ENCODE peak calls at places on chromosomes 6 and 20, in ten cellular contexts. One of them, this sample, is unnamed.

GRCh38 chr6:75208564-75209431 is 2.9 kb upstream of the COL12A1 start:
- DNase-seq in stimulated activated CD4-positive, alpha-beta T cell treated with anti-CD3 and anti-CD28 coated beads, TNF-alpha, amount 100 ng/mL, for 48 hours: peak; percentile 64
- DNase-seq in NCI-H2029 treated with DMSO at 0.1 percent for 48 hours: peak; percentile 30
- DNase-seq in activated T-cell treated with anti-CD3 and anti-CD28 coated beads, Interleukin-2, amount 50 U/mL, for 72 hours: peak; percentile 84
- DNase-seq in GM13976: peak; percentile 66
- DNase-seq in astrocyte of the cerebellum: peak; percentile 66
- DNase-seq in activated T-helper 1 cell treated with anti-CD3 and anti-CD28 coated beads, Interleukin-12 subunit alpha, Interleukin-12 subunit beta, Interleukin-2, Interleukin-4 antibody, amounts not matched to agents 30 ng/mL and 10 ng/mL and 1 ng/mL, durations not matched to agents 14 hours and 24 hours and 36 hours: peak; percentile 71
- DNase-seq in choroid plexus epithelial cell: peak; percentile 90
- DNase-seq in EH: peak; percentile 84
- DNase-seq in sciatic nerve: peak; percentile 94
- DNase-seq in this sample: peak; percentile 70

GRCh38 chr6:151689499-151690201 is 117.8 kb upstream of the ESR1 start:
- DNase-seq in EH: no peak
- DNase-seq in choroid plexus epithelial cell: no peak
- DNase-seq in GM13976: no peak
- DNase-seq in sciatic nerve: no peak
- DNase-seq in astrocyte of the cerebellum: no peak
- DNase-seq in activated T-helper 1 cell treated with anti-CD3 and anti-CD28 coated beads, Interleukin-12 subunit alpha, Interleukin-12 subunit beta, Interleukin-2, Interleukin-4 antibody, amounts not matched to agents 30 ng/mL and 10 ng/mL and 1 ng/mL, durations not matched to agents 14 hours and 24 hours and 36 hours: no peak
- DNase-seq in NCI-H2029 treated with DMSO at 0.1 percent for 48 hours: no peak
- DNase-seq in stimulated activated CD4-positive, alpha-beta T cell treated with anti-CD3 and anti-CD28 coated beads, TNF-alpha, amount 100 ng/mL, for 48 hours: no peak
- DNase-seq in activated T-cell treated with anti-CD3 and anti-CD28 coated beads, Interleukin-2, amount 50 U/mL, for 72 hours: no peak
- DNase-seq in this sample: no peak

GRCh38 chr6:136306466-136306865 is 16.8 kb upstream of the BCLAF1 start:
- DNase-seq in astrocyte of the cerebellum: no peak
- DNase-seq in sciatic nerve: no peak
- DNase-seq in stimulated activated CD4-positive, alpha-beta T cell treated with anti-CD3 and anti-CD28 coated beads, TNF-alpha, amount 100 ng/mL, for 48 hours: no peak
- DNase-seq in activated T-cell treated with anti-CD3 and anti-CD28 coated beads, Interleukin-2, amount 50 U/mL, for 72 hours: no peak
- DNase-seq in choroid plexus epithelial cell: no peak
- DNase-seq in activated T-helper 1 cell treated with anti-CD3 and anti-CD28 coated beads, Interleukin-12 subunit alpha, Interleukin-12 subunit beta, Interleukin-2, Interleukin-4 antibody, amounts not matched to agents 30 ng/mL and 10 ng/mL and 1 ng/mL, durations not matched to agents 14 hours and 24 hours and 36 hours: no peak
- DNase-seq in NCI-H2029 treated with DMSO at 0.1 percent for 48 hours: no peak
- DNase-seq in GM13976: no peak
- DNase-seq in EH: no peak
- DNase-seq in this sample: no peak

GRCh38 chr6:129786548-129786947 is 74.6 kb downstream of the TMEM244 start:
- DNase-seq in NCI-H2029 treated with DMSO at 0.1 percent for 48 hours: no peak
- DNase-seq in activated T-cell treated with anti-CD3 and anti-CD28 coated beads, Interleukin-2, amount 50 U/mL, for 72 hours: no peak
- DNase-seq in EH: peak; percentile 30
- DNase-seq in choroid plexus epithelial cell: peak; percentile 26
- DNase-seq in sciatic nerve: no peak
- DNase-seq in GM13976: no peak
- DNase-seq in activated T-helper 1 cell treated with anti-CD3 and anti-CD28 coated beads, Interleukin-12 subunit alpha, Interleukin-12 subunit beta, Interleukin-2, Interleukin-4 antibody, amounts not matched to agents 30 ng/mL and 10 ng/mL and 1 ng/mL, durations not matched to agents 14 hours and 24 hours and 36 hours: no peak
- DNase-seq in stimulated activated CD4-positive, alpha-beta T cell treated with anti-CD3 and anti-CD28 coated beads, TNF-alpha, amount 100 ng/mL, for 48 hours: no peak
- DNase-seq in astrocyte of the cerebellum: no peak
- DNase-seq in this sample: no peak

GRCh38 chr20:38935285-38935684 is 9.1 kb downstream of the FAM83D start:
- DNase-seq in activated T-helper 1 cell treated with anti-CD3 and anti-CD28 coated beads, Interleukin-12 subunit alpha, Interleukin-12 subunit beta, Interleukin-2, Interleukin-4 antibody, amounts not matched to agents 30 ng/mL and 10 ng/mL and 1 ng/mL, durations not matched to agents 14 hours and 24 hours and 36 hours: no peak
- DNase-seq in NCI-H2029 treated with DMSO at 0.1 percent for 48 hours: no peak
- DNase-seq in stimulated activated CD4-positive, alpha-beta T cell treated with anti-CD3 and anti-CD28 coated beads, TNF-alpha, amount 100 ng/mL, for 48 hours: no peak
- DNase-seq in activated T-cell treated with anti-CD3 and anti-CD28 coated beads, Interleukin-2, amount 50 U/mL, for 72 hours: no peak
- DNase-seq in EH: peak; percentile 23
- DNase-seq in sciatic nerve: no peak
- DNase-seq in GM13976: no peak
- DNase-seq in choroid plexus epithelial cell: peak; percentile 26
- DNase-seq in astrocyte of the cerebellum: no peak
- DNase-seq in this sample: no peak

GRCh38 chr6:131172237-131172636 is 37.0 kb downstream of the AKAP7 start:
- DNase-seq in sciatic nerve: no peak
- DNase-seq in astrocyte of the cerebellum: no peak
- DNase-seq in NCI-H2029 treated with DMSO at 0.1 percent for 48 hours: no peak
- DNase-seq in EH: peak; percentile 50
- DNase-seq in stimulated activated CD4-positive, alpha-beta T cell treated with anti-CD3 and anti-CD28 coated beads, TNF-alpha, amount 100 ng/mL, for 48 hours: no peak
- DNase-seq in activated T-helper 1 cell treated with anti-CD3 and anti-CD28 coated beads, Interleukin-12 subunit alpha, Interleukin-12 subunit beta, Interleukin-2, Interleukin-4 antibody, amounts not matched to agents 30 ng/mL and 10 ng/mL and 1 ng/mL, durations not matched to agents 14 hours and 24 hours and 36 hours: no peak
- DNase-seq in activated T-cell treated with anti-CD3 and anti-CD28 coated beads, Interleukin-2, amount 50 U/mL, for 72 hours: no peak
- DNase-seq in choroid plexus epithelial cell: peak; percentile 34
- DNase-seq in GM13976: no peak
- DNase-seq in this sample: no peak

GRCh38 chr6:43355862-43356590 is 13.4 kb downstream of the ZNF318 start:
- DNase-seq in astrocyte of the cerebellum: no peak
- DNase-seq in activated T-cell treated with anti-CD3 and anti-CD28 coated beads, Interleukin-2, amount 50 U/mL, for 72 hours: no peak
- DNase-seq in stimulated activated CD4-positive, alpha-beta T cell treated with anti-CD3 and anti-CD28 coated beads, TNF-alpha, amount 100 ng/mL, for 48 hours: no peak
- DNase-seq in GM13976: no peak
- DNase-seq in EH: peak; percentile 25
- DNase-seq in choroid plexus epithelial cell: peak; percentile 48
- DNase-seq in NCI-H2029 treated with DMSO at 0.1 percent for 48 hours: no peak
- DNase-seq in activated T-helper 1 cell treated with anti-CD3 and anti-CD28 coated beads, Interleukin-12 subunit alpha, Interleukin-12 subunit beta, Interleukin-2, Interleukin-4 antibody, amounts not matched to agents 30 ng/mL and 10 ng/mL and 1 ng/mL, durations not matched to agents 14 hours and 24 hours and 36 hours: no peak
- DNase-seq in sciatic nerve: no peak
- DNase-seq in this sample: no peak

GRCh38 chr6:7922596-7922995 is 12.0 kb upstream of the TXNDC5 start:
- DNase-seq in EH: no peak
- DNase-seq in choroid plexus epithelial cell: peak; percentile 72
- DNase-seq in activated T-cell treated with anti-CD3 and anti-CD28 coated beads, Interleukin-2, amount 50 U/mL, for 72 hours: no peak
- DNase-seq in astrocyte of the cerebellum: peak; percentile 35
- DNase-seq in NCI-H2029 treated with DMSO at 0.1 percent for 48 hours: no peak
- DNase-seq in GM13976: no peak
- DNase-seq in activated T-helper 1 cell treated with anti-CD3 and anti-CD28 coated beads, Interleukin-12 subunit alpha, Interleukin-12 subunit beta, Interleukin-2, Interleukin-4 antibody, amounts not matched to agents 30 ng/mL and 10 ng/mL and 1 ng/mL, durations not matched to agents 14 hours and 24 hours and 36 hours: no peak
- DNase-seq in stimulated activated CD4-positive, alpha-beta T cell treated with anti-CD3 and anti-CD28 coated beads, TNF-alpha, amount 100 ng/mL, for 48 hours: no peak
- DNase-seq in sciatic nerve: no peak
- DNase-seq in this sample: no peak

GRCh38 chr6:53847796-53848314 is 53.0 kb downstream of the LRRC1 start:
- DNase-seq in choroid plexus epithelial cell: no peak
- DNase-seq in NCI-H2029 treated with DMSO at 0.1 percent for 48 hours: no peak
- DNase-seq in EH: no peak
- DNase-seq in stimulated activated CD4-positive, alpha-beta T cell treated with anti-CD3 and anti-CD28 coated beads, TNF-alpha, amount 100 ng/mL, for 48 hours: no peak
- DNase-seq in GM13976: no peak
- DNase-seq in sciatic nerve: no peak
- DNase-seq in astrocyte of the cerebellum: no peak
- DNase-seq in activated T-cell treated with anti-CD3 and anti-CD28 coated beads, Interleukin-2, amount 50 U/mL, for 72 hours: no peak
- DNase-seq in activated T-helper 1 cell treated with anti-CD3 and anti-CD28 coated beads, Interleukin-12 subunit alpha, Interleukin-12 subunit beta, Interleukin-2, Interleukin-4 antibody, amounts not matched to agents 30 ng/mL and 10 ng/mL and 1 ng/mL, durations not matched to agents 14 hours and 24 hours and 36 hours: no peak
- DNase-seq in this sample: no peak

GRCh38 chr20:63246490-63247284 is 7.6 kb downstream of the NKAIN4 start:
- DNase-seq in choroid plexus epithelial cell: no peak
- DNase-seq in EH: no peak
- DNase-seq in activated T-cell treated with anti-CD3 and anti-CD28 coated beads, Interleukin-2, amount 50 U/mL, for 72 hours: no peak
- DNase-seq in activated T-helper 1 cell treated with anti-CD3 and anti-CD28 coated beads, Interleukin-12 subunit alpha, Interleukin-12 subunit beta, Interleukin-2, Interleukin-4 antibody, amounts not matched to agents 30 ng/mL and 10 ng/mL and 1 ng/mL, durations not matched to agents 14 hours and 24 hours and 36 hours: no peak
- DNase-seq in GM13976: no peak
- DNase-seq in stimulated activated CD4-positive, alpha-beta T cell treated with anti-CD3 and anti-CD28 coated beads, TNF-alpha, amount 100 ng/mL, for 48 hours: no peak
- DNase-seq in sciatic nerve: no peak
- DNase-seq in NCI-H2029 treated with DMSO at 0.1 percent for 48 hours: no peak
- DNase-seq in astrocyte of the cerebellum: no peak
- DNase-seq in this sample: no peak

GRCh38 chr20:41005361-41005729 is 23.3 kb upstream of the TOP1 start:
- DNase-seq in activated T-helper 1 cell treated with anti-CD3 and anti-CD28 coated beads, Interleukin-12 subunit alpha, Interleukin-12 subunit beta, Interleukin-2, Interleukin-4 antibody, amounts not matched to agents 30 ng/mL and 10 ng/mL and 1 ng/mL, durations not matched to agents 14 hours and 24 hours and 36 hours: no peak
- DNase-seq in EH: peak; percentile 96
- DNase-seq in sciatic nerve: peak; percentile 88
- DNase-seq in NCI-H2029 treated with DMSO at 0.1 percent for 48 hours: peak; percentile 80
- DNase-seq in GM13976: no peak
- DNase-seq in activated T-cell treated with anti-CD3 and anti-CD28 coated beads, Interleukin-2, amount 50 U/mL, for 72 hours: no peak
- DNase-seq in astrocyte of the cerebellum: peak; percentile 96
- DNase-seq in choroid plexus epithelial cell: peak; percentile 98
- DNase-seq in stimulated activated CD4-positive, alpha-beta T cell treated with anti-CD3 and anti-CD28 coated beads, TNF-alpha, amount 100 ng/mL, for 48 hours: no peak
- DNase-seq in this sample: no peak

GRCh38 chr20:4076671-4077070 is 61.3 kb upstream of the RNF24 start:
- DNase-seq in GM13976: no peak
- DNase-seq in stimulated activated CD4-positive, alpha-beta T cell treated with anti-CD3 and anti-CD28 coated beads, TNF-alpha, amount 100 ng/mL, for 48 hours: no peak
- DNase-seq in sciatic nerve: no peak
- DNase-seq in NCI-H2029 treated with DMSO at 0.1 percent for 48 hours: no peak
- DNase-seq in choroid plexus epithelial cell: peak; percentile 87
- DNase-seq in EH: peak; percentile 87
- DNase-seq in activated T-helper 1 cell treated with anti-CD3 and anti-CD28 coated beads, Interleukin-12 subunit alpha, Interleukin-12 subunit beta, Interleukin-2, Interleukin-4 antibody, amounts not matched to agents 30 ng/mL and 10 ng/mL and 1 ng/mL, durations not matched to agents 14 hours and 24 hours and 36 hours: no peak
- DNase-seq in astrocyte of the cerebellum: peak; percentile 91
- DNase-seq in activated T-cell treated with anti-CD3 and anti-CD28 coated beads, Interleukin-2, amount 50 U/mL, for 72 hours: no peak
- DNase-seq in this sample: no peak

GRCh38 chr6:45076217-45076616 is 251.9 kb upstream of the RUNX2 start:
- DNase-seq in GM13976: no peak
- DNase-seq in sciatic nerve: no peak
- DNase-seq in NCI-H2029 treated with DMSO at 0.1 percent for 48 hours: no peak
- DNase-seq in stimulated activated CD4-positive, alpha-beta T cell treated with anti-CD3 and anti-CD28 coated beads, TNF-alpha, amount 100 ng/mL, for 48 hours: no peak
- DNase-seq in astrocyte of the cerebellum: no peak
- DNase-seq in EH: peak; percentile 46
- DNase-seq in choroid plexus epithelial cell: no peak
- DNase-seq in activated T-helper 1 cell treated with anti-CD3 and anti-CD28 coated beads, Interleukin-12 subunit alpha, Interleukin-12 subunit beta, Interleukin-2, Interleukin-4 antibody, amounts not matched to agents 30 ng/mL and 10 ng/mL and 1 ng/mL, durations not matched to agents 14 hours and 24 hours and 36 hours: no peak
- DNase-seq in activated T-cell treated with anti-CD3 and anti-CD28 coated beads, Interleukin-2, amount 50 U/mL, for 72 hours: no peak
- DNase-seq in this sample: no peak

GRCh38 chr6:41707565-41708200 is 27.7 kb downstream of the TFEB start:
- DNase-seq in NCI-H2029 treated with DMSO at 0.1 percent for 48 hours: no peak
- DNase-seq in activated T-cell treated with anti-CD3 and anti-CD28 coated beads, Interleukin-2, amount 50 U/mL, for 72 hours: peak; percentile 36
- DNase-seq in sciatic nerve: no peak
- DNase-seq in GM13976: no peak
- DNase-seq in stimulated activated CD4-positive, alpha-beta T cell treated with anti-CD3 and anti-CD28 coated beads, TNF-alpha, amount 100 ng/mL, for 48 hours: no peak
- DNase-seq in activated T-helper 1 cell treated with anti-CD3 and anti-CD28 coated beads, Interleukin-12 subunit alpha, Interleukin-12 subunit beta, Interleukin-2, Interleukin-4 antibody, amounts not matched to agents 30 ng/mL and 10 ng/mL and 1 ng/mL, durations not matched to agents 14 hours and 24 hours and 36 hours: peak; percentile 16
- DNase-seq in EH: no peak
- DNase-seq in choroid plexus epithelial cell: no peak
- DNase-seq in astrocyte of the cerebellum: no peak
- DNase-seq in this sample: no peak

GRCh38 chr20:5845686-5846651 is 95.8 kb downstream of the SHLD1 start:
- DNase-seq in GM13976: no peak
- DNase-seq in sciatic nerve: no peak
- DNase-seq in stimulated activated CD4-positive, alpha-beta T cell treated with anti-CD3 and anti-CD28 coated beads, TNF-alpha, amount 100 ng/mL, for 48 hours: no peak
- DNase-seq in activated T-helper 1 cell treated with anti-CD3 and anti-CD28 coated beads, Interleukin-12 subunit alpha, Interleukin-12 subunit beta, Interleukin-2, Interleukin-4 antibody, amounts not matched to agents 30 ng/mL and 10 ng/mL and 1 ng/mL, durations not matched to agents 14 hours and 24 hours and 36 hours: no peak
- DNase-seq in astrocyte of the cerebellum: no peak
- DNase-seq in activated T-cell treated with anti-CD3 and anti-CD28 coated beads, Interleukin-2, amount 50 U/mL, for 72 hours: no peak
- DNase-seq in NCI-H2029 treated with DMSO at 0.1 percent for 48 hours: peak; percentile 46
- DNase-seq in EH: peak; percentile 25
- DNase-seq in choroid plexus epithelial cell: peak; percentile 76
- DNase-seq in this sample: no peak

GRCh38 chr6:142728367-142728766 is 216.6 kb downstream of the HIVEP2 start:
- DNase-seq in sciatic nerve: no peak
- DNase-seq in activated T-helper 1 cell treated with anti-CD3 and anti-CD28 coated beads, Interleukin-12 subunit alpha, Interleukin-12 subunit beta, Interleukin-2, Interleukin-4 antibody, amounts not matched to agents 30 ng/mL and 10 ng/mL and 1 ng/mL, durations not matched to agents 14 hours and 24 hours and 36 hours: no peak
- DNase-seq in stimulated activated CD4-positive, alpha-beta T cell treated with anti-CD3 and anti-CD28 coated beads, TNF-alpha, amount 100 ng/mL, for 48 hours: no peak
- DNase-seq in astrocyte of the cerebellum: no peak
- DNase-seq in EH: no peak
- DNase-seq in NCI-H2029 treated with DMSO at 0.1 percent for 48 hours: peak; percentile 36
- DNase-seq in choroid plexus epithelial cell: peak; percentile 23
- DNase-seq in activated T-cell treated with anti-CD3 and anti-CD28 coated beads, Interleukin-2, amount 50 U/mL, for 72 hours: no peak
- DNase-seq in GM13976: no peak
- DNase-seq in this sample: no peak